ENCODE peak calls at places on chromosomes 1 and 21, in ten cellular contexts. One of them, this sample, is unnamed.
A peak's percentile ranks its signal among the peaks of the same experiment; 100 is the strongest.

GRCh38 chr1:220922951-220923350 is 43.7 kb downstream of the HLX start:
- DNase-seq in adrenal gland: no peak
- DNase-seq in upper lobe of right lung: no peak
- DNase-seq in heart left ventricle: no peak
- DNase-seq in A549: no peak
- DNase-seq in PC-3: no peak
- DNase-seq in PC-9: no peak
- DNase-seq in dorsolateral prefrontal cortex: no peak
- DNase-seq in RWPE2: no peak
- DNase-seq in pancreas: no peak
- DNase-seq in this sample: no peak

GRCh38 chr1:101190441-101190840 is 46.4 kb upstream of the S1PR1 start:
- DNase-seq in adrenal gland: no peak
- DNase-seq in upper lobe of right lung: no peak
- DNase-seq in heart left ventricle: no peak
- DNase-seq in A549: no peak
- DNase-seq in PC-3: no peak
- DNase-seq in PC-9: no peak
- DNase-seq in dorsolateral prefrontal cortex: no peak
- DNase-seq in RWPE2: no peak
- DNase-seq in pancreas: no peak
- DNase-seq in this sample: no peak

GRCh38 chr1:38962113-38962512 is 20.5 kb upstream of the RHBDL2 start:
- DNase-seq in adrenal gland: no peak
- DNase-seq in upper lobe of right lung: no peak
- DNase-seq in heart left ventricle: no peak
- DNase-seq in A549: no peak
- DNase-seq in PC-3: peak; percentile 60
- DNase-seq in PC-9: peak; percentile 45
- DNase-seq in dorsolateral prefrontal cortex: no peak
- DNase-seq in RWPE2: no peak
- DNase-seq in pancreas: no peak
- DNase-seq in this sample: no peak

GRCh38 chr1:89451011-89451410 is 73.6 kb upstream of the LRRC8B start:
- DNase-seq in adrenal gland: no peak
- DNase-seq in upper lobe of right lung: no peak
- DNase-seq in heart left ventricle: no peak
- DNase-seq in A549: no peak
- DNase-seq in PC-3: peak; percentile 22
- DNase-seq in PC-9: no peak
- DNase-seq in dorsolateral prefrontal cortex: no peak
- DNase-seq in RWPE2: no peak
- DNase-seq in pancreas: no peak
- DNase-seq in this sample: no peak

GRCh38 chr1:164765557-164765956 is 206.6 kb downstream of the PBX1 start:
- DNase-seq in adrenal gland: no peak
- DNase-seq in upper lobe of right lung: no peak
- DNase-seq in heart left ventricle: no peak
- DNase-seq in A549: peak; percentile 51
- DNase-seq in PC-3: peak; percentile 81
- DNase-seq in PC-9: no peak
- DNase-seq in dorsolateral prefrontal cortex: no peak
- DNase-seq in RWPE2: no peak
- DNase-seq in pancreas: no peak
- DNase-seq in this sample: no peak

GRCh38 chr1:12402844-12403243 is 173.0 kb downstream of the VPS13D start:
- DNase-seq in adrenal gland: no peak
- DNase-seq in upper lobe of right lung: no peak
- DNase-seq in heart left ventricle: no peak
- DNase-seq in A549: no peak
- DNase-seq in PC-3: no peak
- DNase-seq in PC-9: no peak
- DNase-seq in dorsolateral prefrontal cortex: no peak
- DNase-seq in RWPE2: no peak
- DNase-seq in pancreas: no peak
- DNase-seq in this sample: no peak

GRCh38 chr1:215394084-215394991 is 172.8 kb upstream of the KCTD3 start:
- DNase-seq in adrenal gland: no peak
- DNase-seq in upper lobe of right lung: no peak
- DNase-seq in heart left ventricle: no peak
- DNase-seq in A549: no peak
- DNase-seq in PC-3: no peak
- DNase-seq in PC-9: no peak
- DNase-seq in dorsolateral prefrontal cortex: no peak
- DNase-seq in RWPE2: peak; percentile 21
- DNase-seq in pancreas: no peak
- DNase-seq in this sample: no peak

GRCh38 chr1:223737342-223737741 is 25.0 kb downstream of the CAPN2 start:
- DNase-seq in adrenal gland: no peak
- DNase-seq in upper lobe of right lung: no peak
- DNase-seq in heart left ventricle: no peak
- DNase-seq in A549: no peak
- DNase-seq in PC-3: no peak
- DNase-seq in PC-9: no peak
- DNase-seq in dorsolateral prefrontal cortex: no peak
- DNase-seq in RWPE2: no peak
- DNase-seq in pancreas: no peak
- DNase-seq in this sample: no peak

GRCh38 chr1:30977105-30977504 is 68.5 kb upstream of the SDC3 start:
- DNase-seq in adrenal gland: no peak
- DNase-seq in upper lobe of right lung: no peak
- DNase-seq in heart left ventricle: no peak
- DNase-seq in A549: peak; percentile 4
- DNase-seq in PC-3: peak; percentile 19
- DNase-seq in PC-9: no peak
- DNase-seq in dorsolateral prefrontal cortex: no peak
- DNase-seq in RWPE2: no peak
- DNase-seq in pancreas: no peak
- DNase-seq in this sample: peak; percentile 10

GRCh38 chr21:40714516-40714915 is 132.4 kb downstream of the DSCAM start:
- DNase-seq in adrenal gland: no peak
- DNase-seq in upper lobe of right lung: no peak
- DNase-seq in heart left ventricle: no peak
- DNase-seq in A549: no peak
- DNase-seq in PC-3: no peak
- DNase-seq in PC-9: no peak
- DNase-seq in dorsolateral prefrontal cortex: no peak
- DNase-seq in RWPE2: no peak
- DNase-seq in pancreas: no peak
- DNase-seq in this sample: no peak

GRCh38 chr1:3085721-3086120 is 16.7 kb downstream of the PRDM16 start:
- DNase-seq in adrenal gland: no peak
- DNase-seq in upper lobe of right lung: no peak
- DNase-seq in heart left ventricle: no peak
- DNase-seq in A549: no peak
- DNase-seq in PC-3: no peak
- DNase-seq in PC-9: no peak
- DNase-seq in dorsolateral prefrontal cortex: no peak
- DNase-seq in RWPE2: no peak
- DNase-seq in pancreas: no peak
- DNase-seq in this sample: no peak

DNA sequence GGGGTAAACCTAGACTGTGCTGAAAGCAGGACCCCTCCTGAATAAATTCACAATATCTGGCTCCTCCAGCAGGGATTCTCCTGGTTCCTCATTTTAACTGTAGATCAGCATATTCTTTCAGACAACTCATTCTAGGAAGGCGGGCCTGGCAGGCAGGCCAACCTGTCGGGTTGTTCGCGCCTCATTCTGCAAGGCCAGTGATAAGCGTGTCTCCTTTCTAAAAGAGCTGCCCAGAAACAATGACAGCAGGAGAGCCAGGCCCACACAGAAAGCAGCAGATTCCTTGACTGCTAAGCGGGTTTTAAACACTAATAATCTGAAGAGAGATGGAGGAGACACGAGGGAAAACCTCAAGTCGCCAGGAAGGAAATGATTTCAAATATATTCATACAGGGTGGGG is 70.0 kb downstream of the NTPCR start:
- DNase-seq in adrenal gland: no peak
- DNase-seq in upper lobe of right lung: no peak
- DNase-seq in heart left ventricle: no peak
- DNase-seq in A549: no peak
- DNase-seq in PC-3: no peak
- DNase-seq in PC-9: no peak
- DNase-seq in dorsolateral prefrontal cortex: no peak
- DNase-seq in RWPE2: no peak
- DNase-seq in pancreas: peak; percentile 28
- DNase-seq in this sample: no peak
- H3K4me3 ChIP-seq in adrenal gland: no peak overlapping the region
- H3K4me3 ChIP-seq in upper lobe of right lung: no peak overlapping the region
- H3K4me3 ChIP-seq in heart left ventricle: no peak overlapping the region
- H3K4me3 ChIP-seq in A549: no peak overlapping the region
- H3K4me3 ChIP-seq in PC-3: no peak overlapping the region
- H3K4me3 ChIP-seq in PC-9: no peak overlapping the region
- H3K4me3 ChIP-seq in dorsolateral prefrontal cortex: no peak overlapping the region
- H3K4me3 ChIP-seq in RWPE2: no peak overlapping the region
- H3K4me3 ChIP-seq in pancreas: no peak overlapping the region
- H3K4me3 ChIP-seq in this sample: no peak overlapping the region

DNA sequence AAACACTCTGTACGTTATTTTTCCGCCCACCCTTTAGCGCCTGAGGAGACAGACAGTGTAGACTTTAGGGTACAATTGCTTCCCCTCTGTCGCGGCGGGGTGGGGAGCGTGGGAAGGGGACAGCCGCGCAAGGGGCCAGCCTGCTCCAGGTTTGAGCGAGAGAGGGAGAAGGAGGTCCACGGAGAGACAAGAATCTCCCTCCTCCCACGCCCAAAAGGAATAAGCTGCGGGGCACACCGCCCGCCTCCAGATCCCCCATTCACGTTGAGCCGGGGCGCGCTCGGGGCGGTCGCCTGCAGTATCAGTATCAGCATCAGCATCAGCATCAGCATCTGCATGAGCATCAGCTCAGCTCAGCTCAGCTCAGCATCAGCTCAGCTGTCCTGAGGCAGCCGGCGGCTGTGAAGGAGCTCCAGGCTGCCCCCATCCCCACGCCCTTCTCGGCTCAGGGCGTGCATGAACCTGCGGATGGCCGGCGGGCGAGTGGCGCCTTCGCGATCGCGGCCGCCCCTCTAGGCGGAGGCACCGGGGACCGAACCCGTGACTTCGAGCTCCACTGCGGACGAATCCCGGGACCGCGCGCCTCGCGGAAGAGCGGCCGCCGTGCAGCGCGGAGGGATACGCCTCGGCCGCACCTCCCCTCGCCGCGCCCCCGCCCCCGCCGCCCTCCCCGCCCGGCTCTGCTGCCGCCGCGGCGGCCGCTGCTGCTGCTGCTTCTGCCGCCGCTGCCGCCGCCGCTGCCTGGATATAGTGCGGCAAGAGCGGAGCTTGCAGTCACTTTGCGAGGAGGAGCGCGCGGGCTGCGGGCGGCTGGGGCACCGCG is at the start of gene NCAM2:
- DNase-seq in adrenal gland: peak; percentile 83
- DNase-seq in upper lobe of right lung: peak; percentile 88
- DNase-seq in heart left ventricle: peak; percentile 72
- DNase-seq in A549: no peak
- DNase-seq in PC-3: peak; percentile 53
- DNase-seq in PC-9: no peak
- DNase-seq in dorsolateral prefrontal cortex: peak; percentile 78
- DNase-seq in RWPE2: no peak
- DNase-seq in pancreas: peak; percentile 68
- DNase-seq in this sample: peak; percentile 14
- H3K27ac ChIP-seq in adrenal gland: peak within 1 kb of the TSS; percentile 28
- H3K27ac ChIP-seq in upper lobe of right lung: no peak within 1 kb of the TSS
- H3K27ac ChIP-seq in heart left ventricle: peak within 1 kb of the TSS; percentile 28
- H3K27ac ChIP-seq in A549: no peak within 1 kb of the TSS
- H3K27ac ChIP-seq in PC-3: no peak within 1 kb of the TSS
- H3K27ac ChIP-seq in PC-9: no peak within 1 kb of the TSS
- H3K27ac ChIP-seq in dorsolateral prefrontal cortex: peak within 1 kb of the TSS; percentile 87
- H3K27ac ChIP-seq in RWPE2: no peak within 1 kb of the TSS
- H3K27ac ChIP-seq in pancreas: no peak within 1 kb of the TSS
- H3K27ac ChIP-seq in this sample: no peak within 1 kb of the TSS

GRCh38 chr21:15121655-15122120 is 56.9 kb upstream of the NRIP1 start:
- DNase-seq in adrenal gland: peak; percentile 88
- DNase-seq in upper lobe of right lung: no peak
- DNase-seq in heart left ventricle: peak; percentile 31
- DNase-seq in A549: no peak
- DNase-seq in PC-3: peak; percentile 62
- DNase-seq in PC-9: no peak
- DNase-seq in dorsolateral prefrontal cortex: no peak
- DNase-seq in RWPE2: no peak
- DNase-seq in pancreas: peak; percentile 84
- DNase-seq in this sample: peak; percentile 31
- H3K4me3 ChIP-seq in adrenal gland: peak overlapping the region; percentile 21
- H3K4me3 ChIP-seq in upper lobe of right lung: no peak overlapping the region
- H3K4me3 ChIP-seq in heart left ventricle: no peak overlapping the region
- H3K4me3 ChIP-seq in A549: peak overlapping the region; percentile 10
- H3K4me3 ChIP-seq in PC-3: peak overlapping the region; percentile 38
- H3K4me3 ChIP-seq in PC-9: no peak overlapping the region
- H3K4me3 ChIP-seq in dorsolateral prefrontal cortex: peak overlapping the region; percentile 10
- H3K4me3 ChIP-seq in RWPE2: no peak overlapping the region
- H3K4me3 ChIP-seq in pancreas: no peak overlapping the region
- H3K4me3 ChIP-seq in this sample: no peak overlapping the region

GRCh38 chr1:40986929-40987328 is 7.4 kb downstream of the CTPS1 start:
- DNase-seq in adrenal gland: no peak
- DNase-seq in upper lobe of right lung: no peak
- DNase-seq in heart left ventricle: no peak
- DNase-seq in A549: no peak
- DNase-seq in PC-3: no peak
- DNase-seq in PC-9: no peak
- DNase-seq in dorsolateral prefrontal cortex: no peak
- DNase-seq in RWPE2: no peak
- DNase-seq in pancreas: no peak
- DNase-seq in this sample: no peak

GRCh38 chr1:40989066-40989465 is 9.6 kb downstream of the CTPS1 start:
- DNase-seq in adrenal gland: no peak
- DNase-seq in upper lobe of right lung: no peak
- DNase-seq in heart left ventricle: no peak
- DNase-seq in A549: no peak
- DNase-seq in PC-3: no peak
- DNase-seq in PC-9: no peak
- DNase-seq in dorsolateral prefrontal cortex: no peak
- DNase-seq in RWPE2: no peak
- DNase-seq in pancreas: no peak
- DNase-seq in this sample: no peak

GRCh38 chr1:40986328-40986783 is 6.9 kb downstream of the CTPS1 start:
- DNase-seq in adrenal gland: no peak
- DNase-seq in upper lobe of right lung: no peak
- DNase-seq in heart left ventricle: no peak
- DNase-seq in A549: no peak
- DNase-seq in PC-3: no peak
- DNase-seq in PC-9: no peak
- DNase-seq in dorsolateral prefrontal cortex: no peak
- DNase-seq in RWPE2: no peak
- DNase-seq in pancreas: no peak
- DNase-seq in this sample: no peak

GRCh38 chr1:40987439-40988276 is 8.2 kb downstream of the CTPS1 start:
- DNase-seq in adrenal gland: peak; percentile 72
- DNase-seq in upper lobe of right lung: no peak
- DNase-seq in heart left ventricle: no peak
- DNase-seq in A549: no peak
- DNase-seq in PC-3: no peak
- DNase-seq in PC-9: no peak
- DNase-seq in dorsolateral prefrontal cortex: no peak
- DNase-seq in RWPE2: no peak
- DNase-seq in pancreas: no peak
- DNase-seq in this sample: peak; percentile 50

DNA sequence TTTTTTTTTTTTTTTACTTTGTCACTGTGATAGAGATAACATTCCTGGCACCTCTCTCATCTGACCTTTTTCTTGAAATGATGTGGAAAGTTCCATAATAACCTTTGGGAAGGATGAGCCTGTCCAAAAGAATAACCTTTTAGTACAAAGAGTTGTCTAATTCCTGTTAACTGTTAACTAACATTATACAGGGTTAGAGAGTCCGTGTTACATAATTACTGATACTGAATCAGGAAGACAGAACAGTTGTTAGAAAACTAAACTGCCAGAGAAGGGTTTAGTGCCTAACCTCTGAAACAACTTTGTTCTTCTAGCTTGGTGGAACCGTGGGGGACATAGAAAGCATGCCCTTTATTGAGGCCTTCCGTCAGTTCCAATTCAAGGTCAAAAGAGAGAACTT is 8.8 kb downstream of the CTPS1 start:
- DNase-seq in adrenal gland: no peak
- DNase-seq in upper lobe of right lung: no peak
- DNase-seq in heart left ventricle: no peak
- DNase-seq in A549: no peak
- DNase-seq in PC-3: no peak
- DNase-seq in PC-9: no peak
- DNase-seq in dorsolateral prefrontal cortex: no peak
- DNase-seq in RWPE2: no peak
- DNase-seq in pancreas: no peak
- DNase-seq in this sample: no peak
- H3K27ac ChIP-seq in adrenal gland: peak overlapping the region; percentile 69
- H3K27ac ChIP-seq in upper lobe of right lung: no peak overlapping the region
- H3K27ac ChIP-seq in heart left ventricle: no peak overlapping the region
- H3K27ac ChIP-seq in A549: peak overlapping the region; percentile 69
- H3K27ac ChIP-seq in PC-3: no peak overlapping the region
- H3K27ac ChIP-seq in PC-9: no peak overlapping the region
- H3K27ac ChIP-seq in dorsolateral prefrontal cortex: no peak overlapping the region
- H3K27ac ChIP-seq in RWPE2: no peak overlapping the region
- H3K27ac ChIP-seq in pancreas: no peak overlapping the region
- H3K27ac ChIP-seq in this sample: no peak overlapping the region